ENCODE peak calls at places on chromosome 7, in four cellular contexts. Q is K562, E is SK-N-SH, I is HepG2. F is an unnamed sample.

GRCh38 chr7:117811696-117812095 is 61.5 kb downstream of the CTTNBP2 start:
- DNase-seq in I (no peak), E (no peak), Q (no peak), F (no peak)

GRCh38 chr7:156027821-156028220 is 215.6 kb upstream of the SHH start:
- DNase-seq in E (no peak), I (no peak), Q (no peak), F (no peak)

GRCh38 chr7:138726288-138726687 is 25.1 kb upstream of the SVOPL start:
- DNase-seq in Q (peak), I (no peak), E (peak), F (peak)

GRCh38 chr7:20340839-20341238 is 10.1 kb downstream of the ITGB8 start:
- DNase-seq in E (no peak), Q (no peak), I (no peak), F (no peak)

GRCh38 chr7:28316489-28316888 is 95.8 kb upstream of the CREB5 start:
- DNase-seq in I (no peak), Q (no peak), E (no peak), F (no peak)

GRCh38 chr7:120475994-120476393 is 203.0 kb downstream of the KCND2 start:
- DNase-seq in E (no peak), Q (no peak), I (no peak), F (no peak)

GRCh38 chr7:140722254-140722653 is 25.7 kb downstream of the NDUFB2 start:
- DNase-seq in Q (no peak), E (no peak), I (no peak), F (no peak)

GRCh38 chr7:137642467-137642866 is 204.3 kb downstream of the DGKI start:
- DNase-seq in I (no peak), Q (no peak), E (no peak), F (no peak)

GRCh38 chr7:71721742-71722141 is 589.8 kb downstream of the GALNT17 start:
- DNase-seq in E (no peak), Q (no peak), I (no peak), F (no peak)

GRCh38 chr7:70726951-70727378 is 405.0 kb upstream of the GALNT17 start:
- DNase-seq in Q (no peak), E (no peak), I (no peak), F (no peak)

GRCh38 chr7:84422790-84423189 is 228.2 kb upstream of the SEMA3A start:
- DNase-seq in E (no peak), Q (no peak), I (no peak), F (no peak)

GRCh38 chr7:94391716-94392390 is 2.8 kb upstream of the COL1A2 start:
- DNase-seq in Q (no peak), E (peak), I (no peak), F (peak)

GRCh38 chr7:19852192-19852591 is 78.8 kb upstream of the TMEM196 start:
- DNase-seq in E (no peak), I (no peak), Q (no peak), F (no peak)

GRCh38 chr7:112362053-112362650 is 88.1 kb upstream of the IFRD1 start:
- DNase-seq in E (no peak), I (no peak), Q (no peak), F (no peak)

GRCh38 chr7:130441408-130441854 is 615 bp upstream of the CEP41 start:
- DNase-seq in E (peak), I (no peak), Q (no peak), F (peak)

GRCh38 chr7:48285365-48285764 is 114.1 kb downstream of the ABCA13 start:
- DNase-seq in I (no peak), E (no peak), Q (no peak), F (no peak)

GRCh38 chr7:73332447-73332846 is 4.5 kb downstream of the FKBP6 start:
- DNase-seq in E (no peak), I (no peak), Q (no peak), F (no peak)

GRCh38 chr7:21364838-21365267 is 63.0 kb upstream of the SP4 start:
- DNase-seq in I (peak), Q (no peak), E (no peak), F (no peak)

DNA sequence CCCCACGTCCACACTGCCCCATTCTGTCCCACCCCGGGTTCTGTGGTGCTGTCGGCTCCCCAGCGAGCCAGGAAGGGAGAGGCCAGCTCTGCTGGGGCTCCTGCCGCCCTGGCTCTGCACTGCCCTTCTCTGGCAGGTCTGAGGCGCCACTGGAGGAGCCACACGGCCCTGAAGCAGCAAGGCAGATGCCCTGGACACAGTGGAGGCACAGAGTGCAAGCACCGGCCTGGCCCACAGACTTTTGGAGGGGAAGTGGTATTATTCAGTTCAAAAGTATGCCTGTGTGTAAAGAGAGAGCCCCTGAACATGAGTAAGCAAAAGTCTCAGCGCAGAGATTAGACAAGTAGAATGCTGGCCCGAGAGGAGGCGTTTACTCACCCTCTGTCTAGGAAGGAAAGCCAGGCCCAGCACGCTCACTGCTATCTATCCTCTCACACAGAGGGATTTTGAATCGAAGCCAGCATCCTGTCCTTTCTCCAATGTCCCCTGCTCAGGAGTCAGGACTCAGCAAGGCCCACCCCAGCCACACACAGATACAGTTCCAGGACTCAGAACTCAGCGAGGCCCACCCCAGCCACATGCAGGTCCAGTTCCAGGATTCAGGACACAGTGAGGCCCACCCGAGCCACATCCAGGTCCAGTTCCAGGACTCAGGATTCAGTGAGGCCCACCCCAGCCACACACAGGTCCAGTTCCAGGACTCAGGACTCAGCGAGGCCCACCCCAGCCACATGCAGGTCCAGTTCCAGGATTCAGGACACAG is 115.0 kb downstream of the EGFR start:
- DNase-seq in E (peak), I (peak), Q (peak), F (no peak)
- TF ChIP-seq CTCF in E (peak), I (peak), Q (no peak), F (no peak)

GRCh38 chr7:40403664-40404476 is 269.1 kb downstream of the SUGCT start:
- DNase-seq in I (peak), Q (no peak), E (no peak), F (no peak)
- TF ChIP-seq FOXJ3 in I (peak), Q (no peak), E (no peak), F (no peak)

DNA sequence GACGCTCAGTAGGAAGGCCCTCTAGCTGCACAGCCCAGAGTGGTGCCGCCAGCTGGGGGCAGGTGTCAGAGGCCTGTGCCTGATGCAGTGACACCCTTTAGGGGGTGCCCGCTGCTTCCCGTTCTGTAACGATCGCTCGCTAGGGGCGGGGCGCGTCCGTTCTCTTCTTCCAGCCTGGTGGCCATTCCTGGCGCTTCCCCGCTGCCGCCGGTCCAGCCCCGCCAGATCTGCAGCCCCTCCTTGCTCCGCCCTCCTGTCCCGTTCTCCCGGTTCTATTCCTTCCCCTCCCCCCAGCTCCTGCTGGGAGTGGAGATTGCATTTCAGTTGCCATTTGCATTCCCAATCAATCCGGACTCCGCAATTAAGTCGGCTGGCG is 39.2 kb downstream of the AGAP3 start:
- DNase-seq in Q (no peak), I (no peak), E (no peak), F (peak)
- TF ChIP-seq CTCF in Q (no peak), I (no peak), E (no peak), F (no peak)

GRCh38 chr7:75596727-75597614 is 104.9 kb downstream of the SPDYE5 start:
- DNase-seq in E (no peak), Q (peak), I (no peak), F (no peak)
- TF ChIP-seq FOXJ3 in E (no peak), Q (no peak), I (no peak), F (no peak)

DNA sequence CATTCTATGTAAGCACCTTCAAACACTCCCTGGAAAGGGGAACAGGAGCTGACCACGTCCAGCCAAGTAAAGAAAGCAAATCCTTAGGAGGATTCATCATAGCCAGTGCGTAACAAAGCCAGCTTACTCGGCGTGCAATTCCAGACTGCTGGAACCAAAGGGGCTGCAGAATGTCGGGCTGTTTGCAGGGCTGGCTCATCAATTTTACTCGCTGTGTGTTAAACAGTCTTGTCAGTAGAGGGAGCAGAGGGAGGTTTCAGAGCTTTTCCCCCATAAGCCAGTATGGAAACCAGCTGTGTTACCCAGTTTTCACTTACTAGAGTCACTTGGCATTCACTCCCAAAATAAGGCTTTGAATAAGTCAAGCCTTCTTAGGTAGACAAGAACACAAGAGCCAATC is 127.1 kb downstream of the KMT2E start:
- DNase-seq in Q (peak), E (peak), I (peak), F (peak)
- TF ChIP-seq CTCF in Q (peak), E (peak), I (no peak), F (peak)